ENCODE peak calls at places on chromosomes 11 and 22, in ten cellular contexts. R, Q, G, N, A, W, J, F, V and P are unnamed samples.

GRCh38 chr22:40050258-40050657 is 55.5 kb downstream of the FAM83F start:
- DNase-seq in R (no peak), Q (no peak), G (no peak), N (no peak), A (no peak), W (no peak), J (no peak), F (no peak), V (no peak), P (peak)

GRCh38 chr11:75259711-75260110 is 19.1 kb downstream of the TPBGL start:
- DNase-seq in R (no peak), Q (no peak), G (no peak), N (no peak), A (no peak), W (no peak), J (no peak), F (no peak), V (no peak), P (no peak)

GRCh38 chr22:35637943-35638342 is 10.3 kb upstream of the APOL6 start:
- DNase-seq in R (no peak), Q (no peak), G (no peak), N (no peak), A (no peak), W (no peak), J (no peak), F (no peak), V (no peak), P (no peak)

GRCh38 chr11:72685560-72686480 is 11.6 kb upstream of the PDE2A start:
- DNase-seq in R (peak), Q (peak), G (no peak), N (no peak), A (no peak), W (peak), J (no peak), F (no peak), V (no peak), P (no peak)

GRCh38 chr11:82873919-82874333 is 26.3 kb downstream of the PRCP start:
- DNase-seq in R (no peak), Q (no peak), G (no peak), N (no peak), A (no peak), W (no peak), J (no peak), F (no peak), V (no peak), P (no peak)

GRCh38 chr22:48872271-48873260 is 955.1 kb downstream of the BRD1 start:
- DNase-seq in R (no peak), Q (no peak), G (no peak), N (no peak), A (no peak), W (no peak), J (no peak), F (no peak), V (no peak), P (no peak)

GRCh38 chr22:19122752-19123492 is 710 bp upstream of the DGCR2 start:
- DNase-seq in R (no peak), Q (no peak), G (no peak), N (peak), A (no peak), W (no peak), J (no peak), F (no peak), V (no peak), P (no peak)

GRCh38 chr11:29484548-29484947 is 532.3 kb downstream of the KCNA4 start:
- DNase-seq in R (no peak), Q (no peak), G (no peak), N (no peak), A (no peak), W (no peak), J (no peak), F (no peak), V (no peak), P (no peak)

GRCh38 chr11:117856892-117857291 is 19.6 kb downstream of the FXYD6 start:
- DNase-seq in R (no peak), Q (no peak), G (no peak), N (no peak), A (no peak), W (no peak), J (no peak), F (no peak), V (no peak), P (no peak)

GRCh38 chr11:75022289-75022688 is 33.6 kb downstream of the NEU3 start:
- DNase-seq in R (no peak), Q (no peak), G (no peak), N (no peak), A (no peak), W (no peak), J (no peak), F (no peak), V (no peak), P (no peak)

GRCh38 chr11:66291706-66292542 is at the start of gene TMEM151A:
- DNase-seq in R (no peak), Q (no peak), G (no peak), N (peak), A (no peak), W (peak), J (no peak), F (no peak), V (no peak), P (no peak)

GRCh38 chr11:95413021-95413420 is 182.0 kb upstream of the SESN3 start:
- DNase-seq in R (no peak), Q (no peak), G (no peak), N (no peak), A (no peak), W (no peak), J (no peak), F (no peak), V (no peak), P (no peak)

GRCh38 chr11:19244621-19245020 is 3.9 kb upstream of the E2F8 start:
- DNase-seq in R (no peak), Q (no peak), G (no peak), N (no peak), A (no peak), W (no peak), J (no peak), F (no peak), V (no peak), P (no peak)

GRCh38 chr11:94884322-94884721 is 89.0 kb downstream of the CWC15 start:
- DNase-seq in R (no peak), Q (no peak), G (no peak), N (no peak), A (no peak), W (no peak), J (no peak), F (no peak), V (no peak), P (no peak)

GRCh38 chr11:76825726-76826396 is 34.9 kb upstream of the ACER3 start:
- DNase-seq in R (no peak), Q (no peak), G (no peak), N (peak), A (no peak), W (no peak), J (no peak), F (no peak), V (no peak), P (no peak)

GRCh38 chr11:27621440-27622161 is 78.7 kb downstream of the BDNF start:
- DNase-seq in R (no peak), Q (no peak), G (no peak), N (peak), A (no peak), W (no peak), J (no peak), F (no peak), V (peak), P (no peak)

GRCh38 chr11:118086913-118087768 is at the start of gene SMIM35:
- DNase-seq in R (no peak), Q (no peak), G (no peak), N (peak), A (no peak), W (no peak), J (no peak), F (no peak), V (no peak), P (no peak)

GRCh38 chr11:32374261-32374711 is 61.1 kb downstream of the WT1 start:
- DNase-seq in R (peak), Q (peak), G (no peak), N (peak), A (peak), W (peak), J (no peak), F (peak), V (no peak), P (peak)

GRCh38 chr11:15927196-15927865 is 429.0 kb downstream of the SOX6 start:
- DNase-seq in R (no peak), Q (no peak), G (no peak), N (no peak), A (no peak), W (no peak), J (no peak), F (no peak), V (no peak), P (no peak)

GRCh38 chr11:93464938-93465337 is 78.3 kb downstream of the SMCO4 start:
- DNase-seq in R (no peak), Q (no peak), G (no peak), N (no peak), A (no peak), W (no peak), J (no peak), F (no peak), V (no peak), P (no peak)

GRCh38 chr22:46035742-46036557 is 59.0 kb upstream of the WNT7B start:
- DNase-seq in R (peak), Q (peak), G (peak), N (peak), A (peak), W (peak), J (peak), F (peak), V (peak), P (peak)

GRCh38 chr11:439315-440064 is 2.3 kb downstream of the ANO9 start:
- DNase-seq in R (no peak), Q (no peak), G (no peak), N (no peak), A (no peak), W (no peak), J (no peak), F (no peak), V (no peak), P (no peak)

GRCh38 chr11:7551571-7551970 is 37.8 kb downstream of the PPFIBP2 start:
- DNase-seq in R (no peak), Q (no peak), G (peak), N (no peak), A (no peak), W (no peak), J (no peak), F (no peak), V (peak), P (no peak)

GRCh38 chr22:36540867-36541642 is 12.1 kb upstream of the EIF3D start:
- DNase-seq in R (no peak), Q (no peak), G (no peak), N (no peak), A (no peak), W (no peak), J (no peak), F (peak), V (no peak), P (no peak)

GRCh38 chr22:43566021-43566420 is 154.2 kb downstream of the MPPED1 start:
- DNase-seq in R (no peak), Q (no peak), G (no peak), N (no peak), A (peak), W (no peak), J (no peak), F (no peak), V (no peak), P (no peak)

GRCh38 chr11:57224126-57224525 is 12.9 kb downstream of the APLNR start:
- DNase-seq in R (no peak), Q (no peak), G (no peak), N (no peak), A (no peak), W (no peak), J (no peak), F (no peak), V (no peak), P (no peak)

GRCh38 chr11:125431481-125431880 is 64.6 kb downstream of the FEZ1 start:
- DNase-seq in R (no peak), Q (no peak), G (no peak), N (peak), A (no peak), W (no peak), J (no peak), F (no peak), V (no peak), P (no peak)

GRCh38 chr11:131284041-131284440 is 86.4 kb upstream of the NTM start:
- DNase-seq in R (no peak), Q (no peak), G (no peak), N (no peak), A (no peak), W (no peak), J (no peak), F (no peak), V (no peak), P (no peak)

GRCh38 chr11:14248577-14248976 is 110.4 kb downstream of the RRAS2 start:
- DNase-seq in R (no peak), Q (no peak), G (no peak), N (peak), A (no peak), W (no peak), J (no peak), F (no peak), V (no peak), P (no peak)

GRCh38 chr11:20599424-20600346 is at the start of gene SLC6A5:
- DNase-seq in R (no peak), Q (no peak), G (no peak), N (peak), A (peak), W (peak), J (no peak), F (peak), V (no peak), P (peak)

GRCh38 chr22:26462971-26463661 is 20.5 kb downstream of the HPS4 start:
- DNase-seq in R (no peak), Q (no peak), G (no peak), N (no peak), A (no peak), W (no peak), J (no peak), F (no peak), V (no peak), P (no peak)